ENCODE peak calls at places on chromosomes 1 and 21, in ten cellular contexts. One of them, this sample, is unnamed. For H3K27me3 and H3K4me1, the result is how much of the 10 kb centered on the place peaks cover.

GRCh38 chr1:69121708-69122107 is 446.0 kb upstream of the LRRC7 start:
- DNase-seq in SJSA1: no peak
- DNase-seq in suprapubic skin: no peak
- DNase-seq in uterus: no peak
- DNase-seq in mammary epithelial cell: peak
- DNase-seq in CD8-positive, alpha-beta memory T cell: no peak
- DNase-seq in fibroblast of lung: peak
- DNase-seq in colonic mucosa: no peak
- DNase-seq in heart left ventricle: no peak
- DNase-seq in right lobe of liver: no peak
- DNase-seq in this sample: no peak

GRCh38 chr1:9321480-9321849 is 28.8 kb downstream of the SPSB1 start:
- DNase-seq in SJSA1: peak
- DNase-seq in suprapubic skin: no peak
- DNase-seq in uterus: no peak
- DNase-seq in mammary epithelial cell: peak
- DNase-seq in CD8-positive, alpha-beta memory T cell: no peak
- DNase-seq in fibroblast of lung: peak
- DNase-seq in colonic mucosa: no peak
- DNase-seq in heart left ventricle: no peak
- DNase-seq in right lobe of liver: no peak
- DNase-seq in this sample: no peak

GRCh38 chr1:200429221-200429751 is 19.4 kb upstream of the ZNF281 start:
- DNase-seq in SJSA1: peak
- DNase-seq in suprapubic skin: no peak
- DNase-seq in uterus: no peak
- DNase-seq in mammary epithelial cell: no peak
- DNase-seq in CD8-positive, alpha-beta memory T cell: no peak
- DNase-seq in fibroblast of lung: peak
- DNase-seq in colonic mucosa: no peak
- DNase-seq in heart left ventricle: no peak
- DNase-seq in right lobe of liver: no peak
- DNase-seq in this sample: no peak

GRCh38 chr1:27071049-27071416 is 58.4 kb upstream of the TENT5B start:
- DNase-seq in SJSA1: no peak
- DNase-seq in suprapubic skin: no peak
- DNase-seq in uterus: no peak
- DNase-seq in mammary epithelial cell: peak
- DNase-seq in CD8-positive, alpha-beta memory T cell: no peak
- DNase-seq in fibroblast of lung: no peak
- DNase-seq in colonic mucosa: no peak
- DNase-seq in heart left ventricle: peak
- DNase-seq in right lobe of liver: no peak
- DNase-seq in this sample: no peak

GRCh38 chr1:239951518-239952130 is 140.1 kb upstream of the FMN2 start:
- DNase-seq in SJSA1: peak
- DNase-seq in suprapubic skin: no peak
- DNase-seq in uterus: no peak
- DNase-seq in mammary epithelial cell: peak
- DNase-seq in CD8-positive, alpha-beta memory T cell: peak
- DNase-seq in fibroblast of lung: peak
- DNase-seq in colonic mucosa: peak
- DNase-seq in heart left ventricle: no peak
- DNase-seq in right lobe of liver: no peak
- DNase-seq in this sample: no peak

GRCh38 chr1:21749859-21750468 is 33.0 kb downstream of the USP48 start:
- DNase-seq in SJSA1: peak
- DNase-seq in suprapubic skin: no peak
- DNase-seq in uterus: no peak
- DNase-seq in mammary epithelial cell: no peak
- DNase-seq in CD8-positive, alpha-beta memory T cell: no peak
- DNase-seq in fibroblast of lung: no peak
- DNase-seq in colonic mucosa: no peak
- DNase-seq in heart left ventricle: no peak
- DNase-seq in right lobe of liver: no peak
- DNase-seq in this sample: no peak

GRCh38 chr1:85240174-85240601 is 19.3 kb downstream of the C1orf52 start:
- DNase-seq in SJSA1: no peak
- DNase-seq in suprapubic skin: no peak
- DNase-seq in uterus: no peak
- DNase-seq in mammary epithelial cell: no peak
- DNase-seq in CD8-positive, alpha-beta memory T cell: no peak
- DNase-seq in fibroblast of lung: peak
- DNase-seq in colonic mucosa: no peak
- DNase-seq in heart left ventricle: peak
- DNase-seq in right lobe of liver: no peak
- DNase-seq in this sample: no peak

GRCh38 chr21:32741336-32741735 is 13.5 kb upstream of the SYNJ1 start:
- DNase-seq in SJSA1: no peak
- DNase-seq in suprapubic skin: no peak
- DNase-seq in uterus: no peak
- DNase-seq in mammary epithelial cell: no peak
- DNase-seq in CD8-positive, alpha-beta memory T cell: no peak
- DNase-seq in fibroblast of lung: no peak
- DNase-seq in colonic mucosa: no peak
- DNase-seq in heart left ventricle: no peak
- DNase-seq in right lobe of liver: no peak
- DNase-seq in this sample: no peak

GRCh38 chr1:11691302-11691914 is at the start of gene DRAXIN:
- DNase-seq in SJSA1: no peak
- DNase-seq in suprapubic skin: no peak
- DNase-seq in uterus: no peak
- DNase-seq in mammary epithelial cell: peak
- DNase-seq in CD8-positive, alpha-beta memory T cell: no peak
- DNase-seq in fibroblast of lung: peak
- DNase-seq in colonic mucosa: no peak
- DNase-seq in heart left ventricle: no peak
- DNase-seq in right lobe of liver: no peak
- DNase-seq in this sample: no peak

GRCh38 chr1:85225624-85226380 is 25.0 kb upstream of the SYDE2 start:
- DNase-seq in SJSA1: no peak
- DNase-seq in suprapubic skin: no peak
- DNase-seq in uterus: no peak
- DNase-seq in mammary epithelial cell: no peak
- DNase-seq in CD8-positive, alpha-beta memory T cell: no peak
- DNase-seq in fibroblast of lung: peak
- DNase-seq in colonic mucosa: no peak
- DNase-seq in heart left ventricle: no peak
- DNase-seq in right lobe of liver: no peak
- DNase-seq in this sample: no peak

GRCh38 chr1:226482975-226483660 is 65.4 kb upstream of the STUM start:
- DNase-seq in SJSA1: no peak
- DNase-seq in suprapubic skin: no peak
- DNase-seq in uterus: no peak
- DNase-seq in mammary epithelial cell: no peak
- DNase-seq in CD8-positive, alpha-beta memory T cell: no peak
- DNase-seq in fibroblast of lung: no peak
- DNase-seq in colonic mucosa: no peak
- DNase-seq in heart left ventricle: no peak
- DNase-seq in right lobe of liver: no peak
- DNase-seq in this sample: no peak
- H3K27me3 ChIP-seq in SJSA1: under half
- H3K27me3 ChIP-seq in suprapubic skin: under half
- H3K27me3 ChIP-seq in uterus: under half
- H3K27me3 ChIP-seq in mammary epithelial cell: under half
- H3K27me3 ChIP-seq in CD8-positive, alpha-beta memory T cell: under half
- H3K27me3 ChIP-seq in fibroblast of lung: under half
- H3K27me3 ChIP-seq in colonic mucosa: under half
- H3K27me3 ChIP-seq in heart left ventricle: under half
- H3K27me3 ChIP-seq in right lobe of liver: under half
- H3K27me3 ChIP-seq in this sample: under half

DNA sequence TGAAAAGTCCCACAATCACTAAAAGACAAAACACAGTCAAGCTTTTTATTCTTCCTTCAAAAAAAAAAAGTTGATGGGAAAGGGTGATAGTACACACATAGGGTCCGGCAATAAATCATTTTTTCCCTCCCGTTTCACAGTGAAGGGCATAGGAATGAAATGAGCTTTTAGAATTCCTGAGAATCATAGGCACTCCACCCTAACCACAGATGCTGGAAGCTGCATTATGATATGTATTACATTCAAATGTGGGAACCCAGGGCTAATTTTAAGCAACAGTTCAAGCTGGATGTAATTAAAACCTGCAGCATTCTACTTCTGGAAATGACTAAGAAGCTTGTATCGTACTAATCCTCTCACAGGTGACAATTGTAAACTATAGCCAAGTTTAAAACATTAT is 75.7 kb upstream of the KCNJ15 start:
- DNase-seq in SJSA1: no peak
- DNase-seq in suprapubic skin: no peak
- DNase-seq in uterus: no peak
- DNase-seq in mammary epithelial cell: no peak
- DNase-seq in CD8-positive, alpha-beta memory T cell: no peak
- DNase-seq in fibroblast of lung: peak
- DNase-seq in colonic mucosa: no peak
- DNase-seq in heart left ventricle: no peak
- DNase-seq in right lobe of liver: no peak
- DNase-seq in this sample: no peak
- H3K4me1 ChIP-seq in SJSA1: under half
- H3K4me1 ChIP-seq in suprapubic skin: under half
- H3K4me1 ChIP-seq in uterus: under half
- H3K4me1 ChIP-seq in mammary epithelial cell: under half
- H3K4me1 ChIP-seq in CD8-positive, alpha-beta memory T cell: under half
- H3K4me1 ChIP-seq in fibroblast of lung: under half
- H3K4me1 ChIP-seq in colonic mucosa: under half
- H3K4me1 ChIP-seq in heart left ventricle: under half
- H3K4me1 ChIP-seq in right lobe of liver: under half
- H3K4me1 ChIP-seq in this sample: under half

GRCh38 chr1:160401487-160401805 is 1.1 kb downstream of the VANGL2 start:
- DNase-seq in SJSA1: no peak
- DNase-seq in suprapubic skin: no peak
- DNase-seq in uterus: no peak
- DNase-seq in mammary epithelial cell: no peak
- DNase-seq in CD8-positive, alpha-beta memory T cell: no peak
- DNase-seq in fibroblast of lung: no peak
- DNase-seq in colonic mucosa: peak
- DNase-seq in heart left ventricle: no peak
- DNase-seq in right lobe of liver: no peak
- DNase-seq in this sample: no peak
- H3K4me3 ChIP-seq in SJSA1: peak
- H3K4me3 ChIP-seq in suprapubic skin: peak
- H3K4me3 ChIP-seq in uterus: peak
- H3K4me3 ChIP-seq in mammary epithelial cell: peak
- H3K4me3 ChIP-seq in CD8-positive, alpha-beta memory T cell: no peak
- H3K4me3 ChIP-seq in fibroblast of lung: no peak
- H3K4me3 ChIP-seq in colonic mucosa: peak
- H3K4me3 ChIP-seq in heart left ventricle: peak
- H3K4me3 ChIP-seq in right lobe of liver: no peak
- H3K4me3 ChIP-seq in this sample: no peak

GRCh38 chr1:58977595-58977994 is 193.7 kb upstream of the JUN start:
- DNase-seq in SJSA1: no peak
- DNase-seq in suprapubic skin: no peak
- DNase-seq in uterus: no peak
- DNase-seq in mammary epithelial cell: no peak
- DNase-seq in CD8-positive, alpha-beta memory T cell: no peak
- DNase-seq in fibroblast of lung: no peak
- DNase-seq in colonic mucosa: no peak
- DNase-seq in heart left ventricle: no peak
- DNase-seq in right lobe of liver: no peak
- DNase-seq in this sample: no peak
- H3K27me3 ChIP-seq in SJSA1: under half
- H3K27me3 ChIP-seq in suprapubic skin: under half
- H3K27me3 ChIP-seq in uterus: under half
- H3K27me3 ChIP-seq in mammary epithelial cell: under half
- H3K27me3 ChIP-seq in CD8-positive, alpha-beta memory T cell: under half
- H3K27me3 ChIP-seq in fibroblast of lung: under half
- H3K27me3 ChIP-seq in colonic mucosa: under half
- H3K27me3 ChIP-seq in heart left ventricle: under half
- H3K27me3 ChIP-seq in right lobe of liver: under half
- H3K27me3 ChIP-seq in this sample: under half

GRCh38 chr21:44437371-44437695 is 18.0 kb upstream of the LRRC3 start:
- DNase-seq in SJSA1: no peak
- DNase-seq in suprapubic skin: no peak
- DNase-seq in uterus: no peak
- DNase-seq in mammary epithelial cell: no peak
- DNase-seq in CD8-positive, alpha-beta memory T cell: no peak
- DNase-seq in fibroblast of lung: no peak
- DNase-seq in colonic mucosa: no peak
- DNase-seq in heart left ventricle: peak
- DNase-seq in right lobe of liver: no peak
- DNase-seq in this sample: peak
- H3K4me1 ChIP-seq in SJSA1: under half
- H3K4me1 ChIP-seq in suprapubic skin: under half
- H3K4me1 ChIP-seq in uterus: under half
- H3K4me1 ChIP-seq in mammary epithelial cell: under half
- H3K4me1 ChIP-seq in CD8-positive, alpha-beta memory T cell: under half
- H3K4me1 ChIP-seq in fibroblast of lung: under half
- H3K4me1 ChIP-seq in colonic mucosa: under half
- H3K4me1 ChIP-seq in heart left ventricle: under half
- H3K4me1 ChIP-seq in right lobe of liver: under half
- H3K4me1 ChIP-seq in this sample: under half

GRCh38 chr1:63073530-63074306 is 248.6 kb upstream of the FOXD3 start:
- DNase-seq in SJSA1: no peak
- DNase-seq in suprapubic skin: no peak
- DNase-seq in uterus: no peak
- DNase-seq in mammary epithelial cell: no peak
- DNase-seq in CD8-positive, alpha-beta memory T cell: no peak
- DNase-seq in fibroblast of lung: no peak
- DNase-seq in colonic mucosa: no peak
- DNase-seq in heart left ventricle: no peak
- DNase-seq in right lobe of liver: no peak
- DNase-seq in this sample: no peak
- H3K4me3 ChIP-seq in SJSA1: no peak
- H3K4me3 ChIP-seq in suprapubic skin: no peak
- H3K4me3 ChIP-seq in uterus: no peak
- H3K4me3 ChIP-seq in mammary epithelial cell: no peak
- H3K4me3 ChIP-seq in CD8-positive, alpha-beta memory T cell: no peak
- H3K4me3 ChIP-seq in fibroblast of lung: no peak
- H3K4me3 ChIP-seq in colonic mucosa: no peak
- H3K4me3 ChIP-seq in heart left ventricle: peak
- H3K4me3 ChIP-seq in right lobe of liver: no peak
- H3K4me3 ChIP-seq in this sample: no peak

DNA sequence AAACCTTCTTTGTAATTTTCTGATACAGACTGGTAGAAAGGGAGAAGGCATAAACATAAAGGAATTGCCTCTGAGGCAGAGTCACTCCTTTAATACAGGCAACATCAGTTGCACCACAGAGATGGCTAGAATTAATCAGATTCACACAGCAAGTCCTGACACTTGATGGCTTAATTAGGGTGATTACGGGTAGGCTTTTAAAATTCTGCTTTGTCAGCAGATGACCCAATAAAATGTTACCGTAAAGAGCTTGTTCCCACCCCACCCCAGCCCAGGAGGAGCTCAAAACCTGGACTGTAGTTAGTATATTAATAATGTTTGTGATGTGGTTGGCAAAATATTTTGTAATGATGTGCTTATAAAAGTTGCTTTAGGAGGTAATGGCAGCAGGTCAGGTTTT is 9.3 kb upstream of the BTG3 start:
- DNase-seq in SJSA1: no peak
- DNase-seq in suprapubic skin: no peak
- DNase-seq in uterus: no peak
- DNase-seq in mammary epithelial cell: no peak
- DNase-seq in CD8-positive, alpha-beta memory T cell: no peak
- DNase-seq in fibroblast of lung: no peak
- DNase-seq in colonic mucosa: no peak
- DNase-seq in heart left ventricle: no peak
- DNase-seq in right lobe of liver: no peak
- DNase-seq in this sample: no peak
- H3K27me3 ChIP-seq in SJSA1: under half
- H3K27me3 ChIP-seq in suprapubic skin: under half
- H3K27me3 ChIP-seq in uterus: under half
- H3K27me3 ChIP-seq in mammary epithelial cell: under half
- H3K27me3 ChIP-seq in CD8-positive, alpha-beta memory T cell: under half
- H3K27me3 ChIP-seq in fibroblast of lung: under half
- H3K27me3 ChIP-seq in colonic mucosa: under half
- H3K27me3 ChIP-seq in heart left ventricle: under half
- H3K27me3 ChIP-seq in right lobe of liver: under half
- H3K27me3 ChIP-seq in this sample: under half

This sample was measured in aorta.